ENCODE peak calls at places on chromosomes 16 and 17, in seven cellular contexts. One of them, this sample, is unnamed. For H3K27me3, the result is how much of the 10 kb centered on the place peaks cover.

GRCh38 chr16:67184453-67185002 is 765 bp upstream of the MATCAP1 start:
- DNase-seq in thoracic aorta: no peak
- DNase-seq in colonic mucosa: no peak
- DNase-seq in mammary epithelial cell: no peak
- DNase-seq in lung: no peak
- DNase-seq in ascending aorta: no peak
- DNase-seq in fibroblast of lung: no peak
- DNase-seq in this sample: no peak

GRCh38 chr16:5207001-5207523 is 109.5 kb upstream of the EEF2KMT start:
- DNase-seq in thoracic aorta: no peak
- DNase-seq in colonic mucosa: no peak
- DNase-seq in mammary epithelial cell: no peak
- DNase-seq in lung: no peak
- DNase-seq in ascending aorta: no peak
- DNase-seq in fibroblast of lung: no peak
- DNase-seq in this sample: no peak

GRCh38 chr16:4091638-4092037 is 24.6 kb downstream of the ADCY9 start:
- DNase-seq in thoracic aorta: no peak
- DNase-seq in colonic mucosa: no peak
- DNase-seq in mammary epithelial cell: no peak
- DNase-seq in lung: peak
- DNase-seq in ascending aorta: no peak
- DNase-seq in fibroblast of lung: no peak
- DNase-seq in this sample: peak

GRCh38 chr16:69701452-69701851 is 24.9 kb downstream of the NQO1 start:
- DNase-seq in thoracic aorta: no peak
- DNase-seq in colonic mucosa: no peak
- DNase-seq in mammary epithelial cell: no peak
- DNase-seq in lung: no peak
- DNase-seq in ascending aorta: no peak
- DNase-seq in fibroblast of lung: no peak
- DNase-seq in this sample: no peak

GRCh38 chr17:30000001-30000754 is 58.7 kb downstream of the EFCAB5 start:
- DNase-seq in thoracic aorta: no peak
- DNase-seq in colonic mucosa: no peak
- DNase-seq in mammary epithelial cell: no peak
- DNase-seq in lung: no peak
- DNase-seq in ascending aorta: no peak
- DNase-seq in fibroblast of lung: no peak
- DNase-seq in this sample: no peak

GRCh38 chr17:55366020-55366481 is 55.6 kb downstream of the MMD start:
- DNase-seq in thoracic aorta: no peak
- DNase-seq in colonic mucosa: no peak
- DNase-seq in mammary epithelial cell: no peak
- DNase-seq in lung: no peak
- DNase-seq in ascending aorta: no peak
- DNase-seq in fibroblast of lung: no peak
- DNase-seq in this sample: no peak

GRCh38 chr16:53821957-53822625 is 118.1 kb downstream of the FTO start:
- DNase-seq in thoracic aorta: no peak
- DNase-seq in colonic mucosa: no peak
- DNase-seq in mammary epithelial cell: peak
- DNase-seq in lung: no peak
- DNase-seq in ascending aorta: no peak
- DNase-seq in fibroblast of lung: peak
- DNase-seq in this sample: no peak

GRCh38 chr17:14688134-14688533 is 387.3 kb downstream of the HS3ST3B1 start:
- DNase-seq in thoracic aorta: no peak
- DNase-seq in colonic mucosa: no peak
- DNase-seq in mammary epithelial cell: no peak
- DNase-seq in lung: no peak
- DNase-seq in ascending aorta: no peak
- DNase-seq in fibroblast of lung: no peak
- DNase-seq in this sample: no peak

GRCh38 chr17:68851875-68852274 is 103.3 kb downstream of the ABCA8 start:
- DNase-seq in thoracic aorta: no peak
- DNase-seq in colonic mucosa: no peak
- DNase-seq in mammary epithelial cell: no peak
- DNase-seq in lung: no peak
- DNase-seq in ascending aorta: no peak
- DNase-seq in fibroblast of lung: no peak
- DNase-seq in this sample: no peak

GRCh38 chr17:79500738-79501533 is 109.9 kb downstream of the RBFOX3 start:
- DNase-seq in thoracic aorta: no peak
- DNase-seq in colonic mucosa: no peak
- DNase-seq in mammary epithelial cell: no peak
- DNase-seq in lung: no peak
- DNase-seq in ascending aorta: no peak
- DNase-seq in fibroblast of lung: no peak
- DNase-seq in this sample: no peak

GRCh38 chr16:88333645-88334516 is 48.9 kb upstream of the ZNF469 start:
- DNase-seq in thoracic aorta: no peak
- DNase-seq in colonic mucosa: no peak
- DNase-seq in mammary epithelial cell: no peak
- DNase-seq in lung: no peak
- DNase-seq in ascending aorta: no peak
- DNase-seq in fibroblast of lung: no peak
- DNase-seq in this sample: no peak

GRCh38 chr16:58022601-58023371 is 2.8 kb upstream of the MMP15 start:
- DNase-seq in thoracic aorta: no peak
- DNase-seq in colonic mucosa: peak
- DNase-seq in mammary epithelial cell: peak
- DNase-seq in lung: peak
- DNase-seq in ascending aorta: peak
- DNase-seq in fibroblast of lung: peak
- DNase-seq in this sample: peak

GRCh38 chr16:31501226-31501965 is 6.8 kb downstream of the RUSF1 start:
- DNase-seq in thoracic aorta: no peak
- DNase-seq in colonic mucosa: no peak
- DNase-seq in mammary epithelial cell: no peak
- DNase-seq in lung: no peak
- DNase-seq in ascending aorta: no peak
- DNase-seq in fibroblast of lung: no peak
- DNase-seq in this sample: no peak

GRCh38 chr17:81164464-81165245 is 652 bp upstream of the PVALEF start:
- DNase-seq in thoracic aorta: no peak
- DNase-seq in colonic mucosa: no peak
- DNase-seq in mammary epithelial cell: no peak
- DNase-seq in lung: no peak
- DNase-seq in ascending aorta: no peak
- DNase-seq in fibroblast of lung: no peak
- DNase-seq in this sample: no peak

GRCh38 chr17:81018044-81018802 is 16.7 kb upstream of the BAIAP2 start:
- DNase-seq in thoracic aorta: no peak
- DNase-seq in colonic mucosa: peak
- DNase-seq in mammary epithelial cell: no peak
- DNase-seq in lung: no peak
- DNase-seq in ascending aorta: no peak
- DNase-seq in fibroblast of lung: peak
- DNase-seq in this sample: peak

GRCh38 chr17:47895856-47896671 is at the start of gene SP2:
- DNase-seq in thoracic aorta: peak
- DNase-seq in colonic mucosa: peak
- DNase-seq in mammary epithelial cell: peak
- DNase-seq in lung: peak
- DNase-seq in ascending aorta: peak
- DNase-seq in fibroblast of lung: peak
- DNase-seq in this sample: peak

GRCh38 chr16:82136956-82137818 is 32.8 kb downstream of the MPHOSPH6 start:
- DNase-seq in thoracic aorta: no peak
- DNase-seq in colonic mucosa: no peak
- DNase-seq in mammary epithelial cell: no peak
- DNase-seq in lung: no peak
- DNase-seq in ascending aorta: no peak
- DNase-seq in fibroblast of lung: no peak
- DNase-seq in this sample: no peak

GRCh38 chr17:74450925-74451403 is 15.5 kb upstream of the CD300A start:
- DNase-seq in thoracic aorta: no peak
- DNase-seq in colonic mucosa: no peak
- DNase-seq in mammary epithelial cell: no peak
- DNase-seq in lung: no peak
- DNase-seq in ascending aorta: no peak
- DNase-seq in fibroblast of lung: no peak
- DNase-seq in this sample: no peak

GRCh38 chr17:14299261-14300093 is 1.4 kb upstream of the HS3ST3B1 start:
- DNase-seq in thoracic aorta: no peak
- DNase-seq in colonic mucosa: peak
- DNase-seq in mammary epithelial cell: no peak
- DNase-seq in lung: peak
- DNase-seq in ascending aorta: peak
- DNase-seq in fibroblast of lung: peak
- DNase-seq in this sample: peak

GRCh38 chr16:29009050-29009837 is 24.4 kb downstream of the LAT start:
- DNase-seq in thoracic aorta: no peak
- DNase-seq in colonic mucosa: no peak
- DNase-seq in mammary epithelial cell: no peak
- DNase-seq in lung: no peak
- DNase-seq in ascending aorta: no peak
- DNase-seq in fibroblast of lung: no peak
- DNase-seq in this sample: no peak

GRCh38 chr16:74019608-74020007 is 277.0 kb upstream of the PSMD7 start:
- DNase-seq in thoracic aorta: no peak
- DNase-seq in colonic mucosa: no peak
- DNase-seq in mammary epithelial cell: no peak
- DNase-seq in lung: no peak
- DNase-seq in ascending aorta: no peak
- DNase-seq in fibroblast of lung: no peak
- DNase-seq in this sample: no peak

DNA sequence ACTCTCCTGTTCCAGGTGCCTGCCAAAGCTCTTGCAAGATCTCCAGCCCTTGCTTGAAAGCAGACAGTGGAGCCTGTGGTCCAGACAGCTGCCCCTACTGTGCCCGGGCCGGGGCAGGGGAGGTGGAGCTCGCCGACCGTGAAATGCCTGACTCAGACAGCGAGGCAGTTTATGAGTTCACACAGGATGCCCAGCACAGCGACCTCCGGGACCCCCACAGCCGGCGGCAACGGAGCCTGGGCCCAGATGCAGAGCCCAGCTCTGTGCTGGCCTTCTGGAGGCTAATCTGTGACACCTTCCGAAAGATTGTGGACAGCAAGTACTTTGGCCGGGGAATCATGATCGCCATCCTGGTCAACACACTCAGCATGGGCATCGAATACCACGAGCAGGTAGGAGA is 17.7 kb downstream of the CACNA1G start:
- DNase-seq in thoracic aorta: no peak
- DNase-seq in colonic mucosa: no peak
- DNase-seq in mammary epithelial cell: no peak
- DNase-seq in lung: no peak
- DNase-seq in ascending aorta: no peak
- DNase-seq in fibroblast of lung: no peak
- DNase-seq in this sample: no peak
- H3K27me3 ChIP-seq in thoracic aorta: under half
- H3K27me3 ChIP-seq in colonic mucosa: under half
- H3K27me3 ChIP-seq in mammary epithelial cell: under half
- H3K27me3 ChIP-seq in lung: under half
- H3K27me3 ChIP-seq in ascending aorta: under half
- H3K27me3 ChIP-seq in fibroblast of lung: under half
- H3K27me3 ChIP-seq in this sample: under half

GRCh38 chr17:43853546-43853945 is 6.6 kb downstream of the CD300LG start:
- DNase-seq in thoracic aorta: no peak
- DNase-seq in colonic mucosa: no peak
- DNase-seq in mammary epithelial cell: no peak
- DNase-seq in lung: no peak
- DNase-seq in ascending aorta: no peak
- DNase-seq in fibroblast of lung: no peak
- DNase-seq in this sample: no peak
- H3K27ac ChIP-seq in thoracic aorta: no peak
- H3K27ac ChIP-seq in colonic mucosa: no peak
- H3K27ac ChIP-seq in mammary epithelial cell: no peak
- H3K27ac ChIP-seq in lung: no peak
- H3K27ac ChIP-seq in ascending aorta: no peak
- H3K27ac ChIP-seq in fibroblast of lung: no peak
- H3K27ac ChIP-seq in this sample: no peak

GRCh38 chr17:10460062-10460461 is 9.3 kb downstream of the MYH4 start:
- DNase-seq in thoracic aorta: no peak
- DNase-seq in colonic mucosa: no peak
- DNase-seq in mammary epithelial cell: no peak
- DNase-seq in lung: no peak
- DNase-seq in ascending aorta: no peak
- DNase-seq in fibroblast of lung: no peak
- DNase-seq in this sample: no peak
- H3K27me3 ChIP-seq in thoracic aorta: under half
- H3K27me3 ChIP-seq in colonic mucosa: under half
- H3K27me3 ChIP-seq in mammary epithelial cell: under half
- H3K27me3 ChIP-seq in lung: under half
- H3K27me3 ChIP-seq in ascending aorta: under half
- H3K27me3 ChIP-seq in fibroblast of lung: under half
- H3K27me3 ChIP-seq in this sample: under half

GRCh38 chr16:50670476-50670875 is 10.6 kb downstream of the SNX20 start:
- DNase-seq in thoracic aorta: no peak
- DNase-seq in colonic mucosa: no peak
- DNase-seq in mammary epithelial cell: no peak
- DNase-seq in lung: no peak
- DNase-seq in ascending aorta: no peak
- DNase-seq in fibroblast of lung: no peak
- DNase-seq in this sample: no peak

GRCh38 chr16:50666658-50667496 is 14.2 kb downstream of the SNX20 start:
- DNase-seq in thoracic aorta: no peak
- DNase-seq in colonic mucosa: no peak
- DNase-seq in mammary epithelial cell: no peak
- DNase-seq in lung: no peak
- DNase-seq in ascending aorta: no peak
- DNase-seq in fibroblast of lung: no peak
- DNase-seq in this sample: no peak

GRCh38 chr16:50669741-50670140 is 11.4 kb downstream of the SNX20 start:
- DNase-seq in thoracic aorta: no peak
- DNase-seq in colonic mucosa: no peak
- DNase-seq in mammary epithelial cell: no peak
- DNase-seq in lung: no peak
- DNase-seq in ascending aorta: no peak
- DNase-seq in fibroblast of lung: no peak
- DNase-seq in this sample: no peak

GRCh38 chr16:50667497-50668367 is 13.4 kb downstream of the SNX20 start:
- DNase-seq in thoracic aorta: no peak
- DNase-seq in colonic mucosa: no peak
- DNase-seq in mammary epithelial cell: no peak
- DNase-seq in lung: no peak
- DNase-seq in ascending aorta: no peak
- DNase-seq in fibroblast of lung: no peak
- DNase-seq in this sample: no peak

DNA sequence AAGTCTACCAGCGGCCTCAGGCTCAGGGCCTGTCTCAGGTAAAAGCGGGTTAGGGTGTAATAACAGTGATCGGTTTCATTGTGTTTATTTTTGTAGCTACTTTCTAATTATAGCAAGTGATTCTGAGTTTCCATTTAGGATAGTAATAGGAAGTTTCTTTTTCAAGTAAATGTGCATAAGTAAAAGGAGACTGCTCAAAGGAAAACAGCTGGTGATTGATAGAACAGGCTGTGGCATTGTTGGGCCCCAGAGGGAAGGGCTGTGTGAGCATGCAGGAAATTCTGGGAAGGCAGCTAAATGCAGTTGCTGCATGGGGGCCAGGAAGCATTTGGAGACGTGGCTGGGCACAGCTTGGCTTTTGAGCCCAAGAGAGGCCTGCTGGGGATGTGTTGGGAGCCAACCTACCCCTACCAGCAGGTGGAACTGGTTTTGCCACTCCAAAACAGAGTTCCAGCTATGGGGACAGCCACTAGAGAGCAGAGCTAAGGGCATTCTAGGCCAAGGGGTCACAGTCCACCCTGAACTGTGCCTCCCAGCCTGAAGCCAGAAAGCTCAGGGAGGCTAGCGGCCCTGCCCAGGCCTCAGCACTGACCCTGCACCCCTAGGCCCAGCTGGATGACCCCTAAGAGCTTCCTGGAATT is 12.6 kb downstream of the SNX20 start:
- DNase-seq in thoracic aorta: no peak
- DNase-seq in colonic mucosa: no peak
- DNase-seq in mammary epithelial cell: no peak
- DNase-seq in lung: peak
- DNase-seq in ascending aorta: no peak
- DNase-seq in fibroblast of lung: no peak
- DNase-seq in this sample: no peak
- H3K27ac ChIP-seq in thoracic aorta: peak
- H3K27ac ChIP-seq in colonic mucosa: no peak
- H3K27ac ChIP-seq in mammary epithelial cell: no peak
- H3K27ac ChIP-seq in lung: no peak
- H3K27ac ChIP-seq in ascending aorta: peak
- H3K27ac ChIP-seq in fibroblast of lung: no peak
- H3K27ac ChIP-seq in this sample: no peak

This sample was measured in transverse colon.